ENCODE peak calls at places on chromosomes 7 and 10, in ten cellular contexts. P is type B pancreatic cell, O is mucosa of descending colon, X is endothelial cell, U is glutamatergic neuron, R is thoracic aorta, G is kidney, D is kidney epithelial cell, H is body of pancreas, W is omental fat pad. V is an unnamed sample.

GRCh38 chr7:44980393-44981034 is 1.7 kb upstream of the MYO1G start:
- DNase-seq in G (peak), W (no peak), O (no peak), P (no peak), H (no peak), X (no peak), U (no peak), D (no peak), R (peak), V (no peak)

GRCh38 chr7:51847461-51848134 is 531.0 kb upstream of the COBL start:
- DNase-seq in D (no peak), O (no peak), G (no peak), W (no peak), H (no peak), R (no peak), P (no peak), X (peak), U (no peak), V (no peak)

GRCh38 chr7:27175005-27175625 is 995 bp upstream of the HOXA10 start:
- DNase-seq in P (peak), W (peak), G (peak), H (no peak), D (no peak), R (no peak), U (peak), O (peak), X (no peak), V (no peak)

GRCh38 chr10:36717118-36717517 is 408.3 kb upstream of the ANKRD30A start:
- DNase-seq in H (no peak), X (no peak), W (no peak), P (no peak), R (no peak), G (no peak), D (no peak), O (no peak), U (no peak), V (no peak)

GRCh38 chr7:158863611-158864506 is 7.5 kb downstream of the DYNC2I1 start:
- DNase-seq in G (peak), H (peak), O (peak), W (peak), D (peak), U (no peak), R (peak), P (no peak), X (peak), V (peak)

GRCh38 chr7:90231304-90231703 is 13.7 kb upstream of the CFAP69 start:
- DNase-seq in D (no peak), P (no peak), W (no peak), O (no peak), U (no peak), G (no peak), X (no peak), R (no peak), H (no peak), V (no peak)

GRCh38 chr10:15719062-15719898 is 442 bp downstream of the ITGA8 start:
- DNase-seq in H (no peak), P (peak), G (peak), W (no peak), O (peak), X (peak), R (no peak), D (no peak), U (peak), V (no peak)

GRCh38 chr10:119203006-119203405 is 4.4 kb upstream of the GRK5 start:
- DNase-seq in W (no peak), O (no peak), X (no peak), H (no peak), P (no peak), D (no peak), U (no peak), R (no peak), G (no peak), V (no peak)

GRCh38 chr10:85045046-85045445 is 716.7 kb downstream of the CCSER2 start:
- DNase-seq in X (no peak), O (no peak), U (no peak), P (no peak), W (no peak), R (no peak), H (no peak), G (no peak), D (no peak), V (no peak)

GRCh38 chr7:80047856-80048459 is 86.7 kb upstream of the GNAI1 start:
- DNase-seq in H (no peak), D (no peak), P (no peak), O (no peak), W (no peak), U (no peak), X (no peak), R (no peak), G (no peak), V (no peak)
- TF ChIP-seq CTCF in H (no peak), D (peak), P (peak), O (no peak), W (no peak), U (no peak), X (no peak), R (no peak), G (no peak), V (no peak)

GRCh38 chr7:116575853-116576252 is 51.0 kb downstream of the CAV1 start:
- DNase-seq in P (no peak), W (no peak), U (no peak), O (no peak), H (no peak), G (no peak), R (no peak), X (no peak), D (no peak), V (no peak)
- TF ChIP-seq CTCF in P (no peak), W (no peak), U (no peak), O (no peak), H (no peak), G (no peak), R (no peak), X (no peak), D (no peak), V (no peak)

GRCh38 chr10:25522294-25522693 is 347.5 kb downstream of the GPR158 start:
- DNase-seq in R (no peak), W (no peak), O (no peak), H (no peak), P (no peak), U (no peak), G (no peak), D (no peak), X (no peak), V (no peak)

DNA sequence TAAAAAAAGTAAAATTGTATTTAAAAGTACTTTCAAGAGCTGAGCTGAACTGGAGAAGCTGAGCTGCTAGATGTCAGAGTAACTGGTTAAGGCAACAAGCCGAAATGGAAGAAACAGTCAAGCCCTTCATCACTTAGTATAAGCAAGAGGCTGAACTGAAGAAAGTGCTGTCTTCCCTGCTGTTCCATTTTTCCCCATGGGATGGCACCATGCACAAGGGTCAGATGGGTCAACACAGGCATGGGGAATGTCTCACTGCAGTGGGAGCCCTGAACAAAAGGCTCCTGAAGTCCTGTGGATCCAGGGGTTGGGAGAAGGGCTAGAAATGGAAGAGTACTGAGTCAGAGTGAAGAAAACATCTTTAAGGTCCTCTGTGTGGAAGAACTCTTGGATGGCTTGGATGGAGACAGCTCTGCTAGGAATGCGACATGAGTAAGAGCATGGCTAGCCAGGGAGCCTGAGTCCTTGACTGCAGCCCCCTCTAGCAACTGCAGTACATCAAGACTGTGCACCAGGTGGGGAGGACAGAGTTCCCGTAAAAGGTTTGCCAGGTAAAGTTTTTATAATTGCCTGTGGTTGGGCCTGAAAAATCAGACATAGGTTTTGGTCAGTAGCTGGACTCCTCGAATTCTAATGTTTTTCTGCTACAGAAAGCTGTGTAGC is 348.3 kb downstream of the GPR158 start:
- DNase-seq in H (no peak), P (no peak), U (peak), W (no peak), O (no peak), X (peak), D (no peak), R (no peak), G (no peak), V (no peak)
- TF ChIP-seq CTCF in H (no peak), P (peak), U (peak), W (no peak), O (no peak), X (peak), D (no peak), R (no peak), G (peak), V (no peak)

GRCh38 chr7:31939076-31939475 is 131.1 kb downstream of the PDE1C start:
- DNase-seq in W (no peak), P (no peak), D (no peak), X (no peak), G (no peak), H (no peak), U (no peak), R (no peak), O (no peak), V (no peak)

GRCh38 chr7:31937982-31938381 is 132.2 kb downstream of the PDE1C start:
- DNase-seq in U (no peak), G (no peak), D (no peak), R (no peak), H (no peak), W (no peak), O (no peak), X (no peak), P (no peak), V (no peak)

GRCh38 chr7:31938650-31939049 is 131.6 kb downstream of the PDE1C start:
- DNase-seq in D (no peak), O (no peak), G (no peak), P (no peak), X (no peak), U (no peak), H (no peak), W (no peak), R (no peak), V (no peak)

GRCh38 chr7:31935671-31936070 is 134.5 kb downstream of the PDE1C start:
- DNase-seq in X (no peak), U (no peak), D (no peak), O (no peak), P (no peak), W (no peak), H (no peak), R (no peak), G (no peak), V (no peak)

DNA sequence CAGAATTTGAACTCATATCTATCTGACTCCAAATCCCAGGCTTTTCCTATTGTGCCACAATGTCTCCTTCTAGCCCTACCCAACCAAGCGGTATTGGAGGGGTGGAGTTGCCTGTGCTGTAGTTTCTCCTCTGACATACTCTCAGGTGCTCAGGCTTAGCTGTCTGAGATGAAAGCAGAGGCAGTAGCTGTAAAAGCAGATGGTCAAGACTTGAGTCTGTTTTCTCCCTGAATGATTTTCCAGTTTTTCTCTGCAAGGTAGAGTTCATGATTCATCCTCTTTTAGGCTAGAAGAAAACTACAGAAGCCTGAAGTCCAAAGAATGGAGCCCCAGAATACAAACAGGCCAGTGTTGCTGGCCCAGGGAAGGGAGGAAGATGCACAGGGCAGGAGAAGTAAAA is 130.0 kb downstream of the PDE1C start:
- DNase-seq in U (no peak), X (no peak), H (no peak), W (no peak), O (no peak), G (no peak), R (no peak), D (no peak), P (no peak), V (no peak)
- TF ChIP-seq CTCF in U (no peak), X (no peak), H (no peak), W (no peak), O (no peak), G (no peak), R (no peak), D (no peak), P (no peak), V (no peak)

V was measured in AG04449.